ENCODE peak calls at places on chromosome 5, in five cellular contexts. S, C, E, L and H are unnamed samples.

GRCh38 chr5:77163453-77163852 is 47.0 kb upstream of the PDE8B start:
- DNase-seq in L (no peak), S (no peak), C (no peak), E (no peak), H (no peak)

GRCh38 chr5:168660691-168661090 is 81.5 kb upstream of the PANK3 start:
- DNase-seq in C (no peak), S (no peak), E (no peak), L (no peak), H (no peak)

GRCh38 chr5:92401492-92401891 is 1018.4 kb upstream of the ARRDC3 start:
- DNase-seq in C (no peak), E (no peak), L (peak; percentile 14), S (peak; percentile 10), H (no peak)

GRCh38 chr5:72106922-72107873 is at the start of gene MAP1B:
- DNase-seq in L (peak; percentile 73), S (peak; percentile 80), E (peak; percentile 76), C (peak; percentile 73), H (no peak)

GRCh38 chr5:100902406-100903035 is 561 bp downstream of the ST8SIA4 start:
- DNase-seq in S (no peak), E (peak; percentile 38), C (no peak), L (no peak), H (no peak)

GRCh38 chr5:104757915-104758314 is 1195.3 kb upstream of the NUDT12 start:
- DNase-seq in L (no peak), E (no peak), S (no peak), C (no peak), H (no peak)

GRCh38 chr5:172690258-172691075 is 49.4 kb downstream of the NEURL1B start:
- DNase-seq in E (no peak), L (no peak), S (no peak), C (no peak), H (no peak)

GRCh38 chr5:99258819-99259218 is 330.0 kb upstream of the CHD1 start:
- DNase-seq in L (no peak), C (no peak), E (no peak), S (no peak), H (no peak)

GRCh38 chr5:40364441-40364840 is 315.3 kb upstream of the PTGER4 start:
- DNase-seq in C (no peak), E (no peak), S (no peak), L (no peak), H (no peak)

GRCh38 chr5:103262422-103262871 is 3.9 kb downstream of the MACIR start:
- DNase-seq in S (no peak), E (no peak), C (no peak), L (peak; percentile 32), H (no peak)
- H3K4me1 ChIP-seq in S (peaks cover 27% of the 10 kb centered on the region), E (no peaks in the 10 kb centered on the region), C (peaks cover 38% of the 10 kb centered on the region), L (peaks cover 2% of the 10 kb centered on the region), H (peaks cover 13% of the 10 kb centered on the region)

DNA sequence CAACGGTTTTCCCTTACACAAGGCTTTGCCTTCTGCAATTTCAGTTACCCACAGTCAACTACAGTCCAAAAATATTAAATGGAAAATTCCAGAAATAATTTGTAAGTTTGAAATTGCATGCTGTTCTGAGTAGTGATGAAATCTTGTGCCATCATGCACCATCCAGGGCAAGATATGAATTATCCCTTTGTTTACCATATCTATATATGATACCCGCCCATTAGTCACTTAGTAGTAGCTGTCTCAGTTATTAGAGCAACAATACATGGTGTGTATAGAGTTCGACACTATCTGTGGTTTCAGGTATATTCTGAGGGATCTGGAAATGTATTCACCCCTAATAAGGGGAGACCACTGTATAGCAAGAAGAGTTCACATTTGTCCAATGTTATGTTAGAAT is 29.4 kb downstream of the ERBIN start:
- DNase-seq in E (no peak), C (no peak), S (no peak), L (no peak), H (no peak)
- H3K9me3 ChIP-seq in E (no peaks in the 10 kb centered on the region), C (no peaks in the 10 kb centered on the region), S (no peaks in the 10 kb centered on the region), L (no peaks in the 10 kb centered on the region), H (no peaks in the 10 kb centered on the region)

GRCh38 chr5:142100307-142100706 is 8.3 kb upstream of the NDFIP1 start:
- DNase-seq in L (no peak), C (no peak), E (no peak), S (no peak), H (no peak)
- H3K4me3 ChIP-seq in L (no peak overlapping the region), C (no peak overlapping the region), E (no peak overlapping the region), S (no peak overlapping the region), H (no peak overlapping the region)

GRCh38 chr5:145076040-145076439 is 759.1 kb downstream of the PRELID2 start:
- DNase-seq in C (no peak), L (no peak), E (no peak), S (no peak), H (no peak)
- H3K4me1 ChIP-seq in C (no peaks in the 10 kb centered on the region), L (no peaks in the 10 kb centered on the region), E (no peaks in the 10 kb centered on the region), S (peaks cover 7% of the 10 kb centered on the region), H (no peaks in the 10 kb centered on the region)